ENCODE peak calls at places on chromosomes 3 and 15, in four cellular contexts. Z is endothelial cell of umbilical vein, F is IMR-90, H is K562. S is an unnamed sample. For H3K9me1, the result is how much of the 10 kb centered on the place peaks cover.

GRCh38 chr3:111864821-111865656 is 6.0 kb downstream of the PHLDB2 start:
- DNase-seq in Z (peak), F (peak), H (no peak), S (no peak)

GRCh38 chr3:57068437-57069089 is 8.1 kb downstream of the SPATA12 start:
- DNase-seq in Z (peak), F (peak), H (peak), S (peak)

GRCh38 chr15:45285413-45285812 is 33.4 kb downstream of the SLC28A2 start:
- DNase-seq in Z (no peak), F (no peak), H (no peak), S (no peak)

GRCh38 chr3:151971814-151972579 is 98.6 kb downstream of the SUCNR1 start:
- DNase-seq in Z (no peak), F (peak), H (no peak), S (no peak)

GRCh38 chr15:90184119-90184785 is 16.9 kb upstream of the SEMA4B start:
- DNase-seq in Z (no peak), F (no peak), H (peak), S (no peak)

GRCh38 chr15:67999320-68000100 is 54.6 kb upstream of the PIAS1 start:
- DNase-seq in Z (no peak), F (no peak), H (no peak), S (no peak)

GRCh38 chr3:10697918-10698317 is 118.1 kb upstream of the SLC6A11 start:
- DNase-seq in Z (no peak), F (no peak), H (peak), S (no peak)

GRCh38 chr15:56243774-56244236 is at the start of gene RFX7:
- DNase-seq in Z (peak), F (peak), H (peak), S (no peak)

GRCh38 chr15:92071030-92071644 is 217.6 kb downstream of the SLCO3A1 start:
- DNase-seq in Z (no peak), F (no peak), H (no peak), S (no peak)

GRCh38 chr3:158106773-158107461 is 697 bp upstream of the SHOX2 start:
- DNase-seq in Z (peak), F (no peak), H (no peak), S (no peak)

GRCh38 chr3:69411331-69411730 is 25.4 kb upstream of the FRMD4B start:
- DNase-seq in Z (peak), F (peak), H (no peak), S (peak)

GRCh38 chr3:43294975-43295374 is 8.6 kb downstream of the SNRK start:
- DNase-seq in Z (peak), F (no peak), H (no peak), S (no peak)

GRCh38 chr3:128472462-128473179 is 5.9 kb upstream of the DNAJB8 start:
- DNase-seq in Z (no peak), F (no peak), H (no peak), S (no peak)

GRCh38 chr3:172137287-172138030 is 98.1 kb downstream of the FNDC3B start:
- DNase-seq in Z (peak), F (no peak), H (no peak), S (no peak)

GRCh38 chr15:77654975-77655374 is 22.3 kb upstream of the LINGO1 start:
- DNase-seq in Z (no peak), F (no peak), H (peak), S (no peak)

DNA sequence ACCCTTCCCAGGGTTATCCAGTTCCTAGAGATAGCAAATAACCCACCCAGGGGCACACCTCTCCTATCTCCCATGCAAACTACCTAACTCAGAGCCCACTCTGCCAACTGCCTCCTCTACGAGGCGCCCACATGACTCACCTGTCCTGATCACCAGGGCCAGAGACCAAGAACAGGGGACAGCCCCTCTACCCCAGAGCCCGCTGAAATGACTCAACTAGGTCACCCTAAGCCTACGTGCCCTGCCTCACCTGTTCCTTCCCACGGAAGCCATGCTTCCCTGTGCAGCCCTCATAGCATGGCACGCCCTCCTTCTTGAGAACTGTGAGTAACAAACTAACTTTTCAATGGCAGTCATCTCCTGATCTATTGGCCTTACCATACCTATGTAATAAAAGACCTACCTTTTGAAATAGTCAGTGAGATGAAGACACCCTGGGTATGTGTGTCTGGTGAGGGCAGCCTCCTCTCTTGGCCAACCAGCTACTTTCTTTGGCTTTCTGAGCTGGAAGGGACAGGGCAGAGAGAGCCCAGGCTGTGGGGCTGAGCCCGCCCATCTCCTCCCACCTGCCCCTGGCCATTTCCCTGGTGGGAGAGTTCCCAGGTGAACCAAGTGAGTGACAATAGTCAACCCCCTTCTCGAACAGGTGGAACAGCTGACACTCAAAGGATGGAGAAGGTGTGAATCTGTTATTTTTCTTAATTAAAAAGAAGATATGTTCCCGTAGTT is 25.5 kb upstream of the PRR23E start:
- DNase-seq in Z (no peak), F (no peak), H (no peak), S (no peak)
- H3K27ac ChIP-seq in Z (no peak), F (no peak), H (no peak), S (no peak)

GRCh38 chr15:93428135-93428534 is 339.1 kb upstream of the RGMA start:
- DNase-seq in Z (no peak), F (no peak), H (no peak), S (peak)
- H3K4me2 ChIP-seq in Z (no peak), F (no peak), H (no peak), S (peak)

GRCh38 chr3:30610702-30611410 is 4.5 kb downstream of the TGFBR2 start:
- DNase-seq in Z (no peak), F (no peak), H (no peak), S (no peak)
- H3K9me1 ChIP-seq in Z (under half), F (under half), H (under half), S (under half)

GRCh38 chr15:95444860-95445259 is 885.6 kb upstream of the NR2F2 start:
- DNase-seq in Z (no peak), F (no peak), H (no peak), S (no peak)

GRCh38 chr15:95442107-95442719 is 888.3 kb upstream of the NR2F2 start:
- DNase-seq in Z (no peak), F (no peak), H (no peak), S (no peak)

GRCh38 chr15:95439812-95440380 is 890.6 kb upstream of the NR2F2 start:
- DNase-seq in Z (no peak), F (peak), H (no peak), S (no peak)

GRCh38 chr15:95440712-95441111 is 889.8 kb upstream of the NR2F2 start:
- DNase-seq in Z (peak), F (peak), H (no peak), S (no peak)
- H3K27ac ChIP-seq in Z (no peak), F (no peak), H (no peak), S (no peak)

DNA sequence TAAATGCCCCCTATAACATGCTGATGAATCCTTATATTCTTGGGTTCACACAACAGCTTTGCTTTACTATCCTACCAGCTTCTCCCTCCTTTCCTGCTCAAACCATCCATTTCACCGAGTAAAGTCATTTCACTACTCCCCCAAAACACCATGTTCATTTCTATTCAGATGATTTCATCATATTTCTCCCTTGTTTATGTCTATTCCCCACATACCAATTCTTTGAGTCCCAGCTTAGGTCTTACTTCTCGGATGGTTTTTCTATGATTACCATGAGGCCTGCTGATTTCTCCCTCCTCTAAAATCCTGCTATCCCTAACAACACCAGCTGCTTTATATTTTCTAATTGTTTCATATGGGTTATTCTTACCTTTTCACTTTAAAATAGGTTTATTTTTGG is 231.4 kb downstream of the TIGIT start:
- DNase-seq in Z (no peak), F (peak), H (no peak), S (no peak)
- H3K4me2 ChIP-seq in Z (no peak), F (no peak), H (no peak), S (no peak)